ENCODE peak calls at places on chromosomes 2 and 18, in eight cellular contexts. Y is GM12878, D is sigmoid colon, L is transverse colon, R is K562, N is stomach, J is A549, F is HepG2. O is an unnamed sample.

GRCh38 chr2:112762276-112762675 is 2.1 kb downstream of the CKAP2L start:
- DNase-seq in R (no peak), L (no peak), Y (no peak), J (no peak), N (no peak), F (no peak), D (no peak), O (no peak)

GRCh38 chr2:238101891-238102841 is 2.0 kb downstream of the ESPNL start:
- DNase-seq in J (no peak), L (peak; percentile 3), R (no peak), D (peak; percentile 56), Y (no peak), N (peak; percentile 24), F (no peak), O (peak; percentile 10)

GRCh38 chr2:224222320-224222719 is 179.6 kb downstream of the FAM124B start:
- DNase-seq in F (no peak), R (no peak), N (no peak), J (no peak), D (no peak), Y (no peak), L (no peak), O (no peak)

GRCh38 chr2:100105678-100106054 is 36.7 kb downstream of the AFF3 start:
- DNase-seq in N (no peak), Y (no peak), L (no peak), D (peak; percentile 65), R (no peak), F (no peak), J (no peak), O (no peak)

GRCh38 chr2:137467246-137467862 is 496.9 kb upstream of the HNMT start:
- DNase-seq in R (no peak), N (no peak), F (peak; percentile 23), D (no peak), Y (peak; percentile 1), J (peak; percentile 3), L (peak; percentile 43), O (peak; percentile 26)

GRCh38 chr2:138922973-138923563 is 142.9 kb upstream of the NXPH2 start:
- DNase-seq in N (no peak), L (no peak), R (no peak), D (no peak), J (no peak), Y (no peak), F (peak; percentile 40), O (no peak)

GRCh38 chr2:206433201-206433600 is 10.1 kb upstream of the ADAM23 start:
- DNase-seq in L (no peak), J (no peak), N (no peak), Y (no peak), D (no peak), R (no peak), F (no peak), O (no peak)

GRCh38 chr2:218648473-218649100 is 10.8 kb downstream of the ZNF142 start:
- DNase-seq in J (peak; percentile 71), D (no peak), L (peak; percentile 54), N (peak; percentile 51), F (peak; percentile 56), R (peak; percentile 37), Y (no peak), O (peak; percentile 52)

GRCh38 chr18:1917546-1917945 is 653.8 kb downstream of the METTL4 start:
- DNase-seq in J (no peak), D (no peak), L (no peak), Y (no peak), N (no peak), F (no peak), R (no peak), O (no peak)

GRCh38 chr2:227617316-227618250 is at the start of gene SCYGR4:
- DNase-seq in L (no peak), Y (no peak), J (no peak), D (no peak), F (no peak), R (no peak), N (no peak), O (no peak)

GRCh38 chr2:109129921-109130725 is 1.1 kb downstream of the SH3RF3 start:
- DNase-seq in N (no peak), J (no peak), Y (no peak), D (peak; percentile 78), L (peak; percentile 11), R (no peak), F (no peak), O (no peak)

GRCh38 chr2:191018663-191019119 is 4.7 kb upstream of the STAT1 start:
- DNase-seq in D (no peak), R (no peak), N (no peak), L (no peak), Y (no peak), J (no peak), F (no peak), O (no peak)

GRCh38 chr18:44594779-44595467 is 85.8 kb upstream of the SETBP1 start:
- DNase-seq in L (no peak), N (no peak), F (no peak), J (no peak), D (no peak), R (no peak), Y (no peak), O (no peak)

GRCh38 chr18:76412010-76412817 is 82.8 kb downstream of the ZNF516 start:
- DNase-seq in R (no peak), Y (no peak), N (no peak), D (peak; percentile 71), J (no peak), L (peak; percentile 9), F (no peak), O (no peak)

GRCh38 chr2:201795608-201796477 is 10.5 kb upstream of the CDK15 start:
- DNase-seq in N (no peak), L (no peak), R (peak; percentile 47), F (peak; percentile 26), J (peak; percentile 67), D (no peak), Y (no peak), O (no peak)

GRCh38 chr2:38474058-38474457 is 97.0 kb upstream of the ATL2 start:
- DNase-seq in Y (peak; percentile 11), R (no peak), L (no peak), N (no peak), D (no peak), J (no peak), F (no peak), O (no peak)

GRCh38 chr2:85813978-85814801 is 60.4 kb downstream of the ATOH8 start:
- DNase-seq in L (peak; percentile 92), Y (peak; percentile 30), F (peak; percentile 82), J (peak; percentile 93), D (peak; percentile 94), R (peak; percentile 80), N (peak; percentile 96), O (peak; percentile 98)

GRCh38 chr18:61334951-61335736 is 1.9 kb downstream of the CDH20 start:
- DNase-seq in L (no peak), N (no peak), D (no peak), F (no peak), R (no peak), J (no peak), Y (no peak), O (no peak)

GRCh38 chr18:61331051-61331450 is 2.2 kb upstream of the CDH20 start:
- DNase-seq in N (no peak), R (no peak), F (no peak), J (no peak), L (no peak), Y (no peak), D (no peak), O (no peak)

GRCh38 chr18:61333746-61334490 is 688 bp downstream of the CDH20 start:
- DNase-seq in R (no peak), N (no peak), F (no peak), D (no peak), J (no peak), Y (no peak), L (no peak), O (no peak)

GRCh38 chr18:61334491-61334850 is 1.2 kb downstream of the CDH20 start:
- DNase-seq in L (no peak), N (no peak), J (no peak), R (no peak), F (no peak), Y (no peak), D (no peak), O (no peak)

DNA sequence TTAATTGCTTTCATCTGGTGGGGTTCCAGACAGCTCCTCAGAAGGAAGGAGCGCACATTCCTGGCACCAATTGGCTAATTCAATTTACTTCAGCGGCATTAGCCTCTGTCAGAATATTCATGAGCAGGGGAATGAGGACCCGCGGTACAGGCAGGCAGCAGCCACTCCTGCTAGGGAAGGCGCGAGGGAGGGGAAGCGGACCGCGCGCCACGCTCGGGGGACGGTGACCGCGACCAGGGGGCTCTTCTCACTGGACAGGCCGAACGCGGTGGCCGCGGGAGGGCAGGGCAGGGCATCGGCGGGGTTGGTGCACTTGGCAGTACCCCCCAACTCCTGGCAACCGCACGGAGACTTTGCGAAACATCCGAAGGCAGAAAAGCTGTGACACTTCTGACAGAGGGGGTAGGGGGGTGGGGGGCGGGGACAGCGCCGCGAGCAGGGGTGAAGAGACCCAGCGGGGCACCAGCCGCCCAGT is at the start of gene CDH20:
- DNase-seq in D (no peak), L (no peak), J (no peak), N (no peak), Y (no peak), R (no peak), F (no peak), O (no peak)
- H3K4me3 ChIP-seq in D (peak within 1 kb of the TSS; percentile 26), L (no peak within 1 kb of the TSS), J (no peak within 1 kb of the TSS), N (peak within 1 kb of the TSS; percentile 38), Y (no peak within 1 kb of the TSS), R (no peak within 1 kb of the TSS), F (no peak within 1 kb of the TSS), O (peak within 1 kb of the TSS; percentile 30)

GRCh38 chr2:70643715-70644114 is 90.1 kb upstream of the TGFA start:
- DNase-seq in Y (no peak), D (no peak), R (peak; percentile 64), N (no peak), J (peak; percentile 36), L (peak; percentile 53), F (peak; percentile 27), O (no peak)
- TF ChIP-seq EP300 in Y (no peak), D (no peak), R (no peak), N (no peak), J (no peak), L (no peak), F (no peak), O (no peak)

DNA sequence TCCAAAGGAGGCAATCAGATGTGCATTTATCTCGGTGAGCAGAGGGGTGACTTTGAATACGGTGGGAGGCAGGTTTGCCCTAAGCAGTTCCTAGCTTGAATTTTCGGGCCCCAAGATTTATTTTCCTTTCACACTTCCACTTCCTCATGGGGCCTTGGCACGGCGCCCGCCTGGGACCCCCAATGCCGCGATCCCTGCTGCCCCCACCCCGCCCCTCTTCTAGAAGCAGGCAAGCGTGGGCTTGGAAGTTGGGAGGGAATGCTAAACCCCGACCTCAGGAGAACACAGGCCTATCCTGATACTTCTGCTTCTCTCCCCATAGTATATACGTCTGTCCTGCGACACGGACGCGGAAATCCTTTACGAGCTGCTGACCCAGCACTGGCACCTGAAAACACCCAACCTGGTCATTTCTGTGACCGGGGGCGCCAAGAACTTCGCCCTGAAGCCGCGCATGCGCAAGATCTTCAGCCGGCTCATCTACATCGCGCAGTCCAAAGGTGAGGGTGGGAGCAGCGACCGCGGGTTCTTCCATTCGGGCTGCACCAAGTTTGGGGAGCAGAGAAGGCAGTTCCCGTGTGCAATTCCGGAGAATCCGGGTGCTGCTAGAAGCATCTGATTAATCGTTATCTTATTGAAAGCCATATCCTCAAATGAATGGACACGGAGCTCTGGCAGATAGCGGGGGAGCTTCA is 21.6 kb downstream of the TRPM8 start:
- DNase-seq in Y (no peak), D (no peak), F (no peak), L (no peak), J (no peak), N (no peak), R (no peak), O (no peak)
- H3K4me3 ChIP-seq in Y (no peak overlapping the region), D (no peak overlapping the region), F (no peak overlapping the region), L (no peak overlapping the region), J (no peak overlapping the region), N (peak overlapping the region; percentile 20), R (no peak overlapping the region), O (no peak overlapping the region)

GRCh38 chr18:46073474-46074331 is 1.6 kb upstream of the PSTPIP2 start:
- DNase-seq in Y (no peak), R (peak; percentile 32), F (peak; percentile 62), N (peak; percentile 35), L (peak; percentile 39), J (no peak), D (no peak), O (peak; percentile 86)
- TF ChIP-seq EP300 in Y (no peak), R (no peak), F (no peak), N (no peak), L (no peak), J (no peak), D (no peak), O (no peak)

O was measured in tibial nerve.